ENCODE peak calls at places on chromosomes 4 and X, in four cellular contexts. X is HepG2; O is stimulated activated CD8-positive, alpha-beta memory T cell treated with anti-CD3 and anti-CD28 coated beads, Interleukin-4, amount 100 ng/mL, for 24 hours; N is cardiac muscle cell. G is an unnamed sample.

GRCh38 chr4:74933562-74934015 is 673 bp downstream of the PARM1 start:
- DNase-seq in X (no peak), O (no peak), N (peak; percentile 14), G (no peak)

GRCh38 chrX:119343856-119344255 is 55.3 kb upstream of the SLC25A43 start:
- DNase-seq in X (no peak), O (no peak), N (no peak), G (peak; percentile 70)

GRCh38 chr4:172927096-172927495 is 241.5 kb upstream of the GALNT7 start:
- DNase-seq in X (no peak), O (no peak), N (no peak), G (no peak)

GRCh38 chr4:102399021-102399420 is 53.7 kb upstream of the SLC39A8 start:
- DNase-seq in X (no peak), O (no peak), N (no peak), G (no peak)

GRCh38 chr4:26127851-26128337 is 192.9 kb upstream of the RBPJ start:
- DNase-seq in X (no peak), O (no peak), N (no peak), G (no peak)

GRCh38 chr4:99808260-99808857 is 8.3 kb upstream of the DAPP1 start:
- DNase-seq in X (peak; percentile 49), O (peak; percentile 42), N (peak; percentile 69), G (peak; percentile 20)

GRCh38 chrX:66164470-66164869 is 423 bp downstream of the HEPH start:
- DNase-seq in X (no peak), O (no peak), N (no peak), G (no peak)

GRCh38 chr4:6714954-6715353 is 1.0 kb upstream of the BLOC1S4 start:
- DNase-seq in X (no peak), O (no peak), N (no peak), G (no peak)

GRCh38 chr4:15926486-15926885 is 12.1 kb downstream of the FGFBP1 start:
- DNase-seq in X (no peak), O (no peak), N (no peak), G (no peak)

GRCh38 chr4:7771056-7771455 is 168.6 kb downstream of the AFAP1 start:
- DNase-seq in X (no peak), O (no peak), N (no peak), G (no peak)

GRCh38 chrX:50680990-50681389 is 133.0 kb downstream of the SHROOM4 start:
- DNase-seq in X (no peak), O (no peak), N (no peak), G (no peak)

GRCh38 chr4:6591781-6592180 is 16.8 kb downstream of the MAN2B2 start:
- DNase-seq in X (no peak), O (no peak), N (no peak), G (no peak)

GRCh38 chrX:102930990-102931756 is 5.9 kb upstream of the RAB40AL start:
- DNase-seq in X (no peak), O (no peak), N (no peak), G (no peak)

GRCh38 chrX:6386837-6387236 is 148.1 kb downstream of the VCX3A start:
- DNase-seq in X (no peak), O (no peak), N (peak; percentile 38), G (no peak)

GRCh38 chr4:107631568-107631967 is 88.5 kb downstream of the PAPSS1 start:
- DNase-seq in X (no peak), O (no peak), N (no peak), G (no peak)

GRCh38 chr4:74934016-74934821 is 1.3 kb downstream of the PARM1 start:
- DNase-seq in X (no peak), O (no peak), N (peak; percentile 61), G (peak; percentile 38)

GRCh38 chr4:63370997-63371396 is 1038.3 kb downstream of the TECRL start:
- DNase-seq in X (no peak), O (no peak), N (no peak), G (no peak)

GRCh38 chr4:180641495-180641894 is 1601.7 kb upstream of the TENM3 start:
- DNase-seq in X (no peak), O (no peak), N (no peak), G (peak; percentile 31)

G was measured in T47D.